ENCODE peak calls at places on chromosomes 11 and 22, in eight cellular contexts. E is Caco-2; R is NCI-H524; K is dorsolateral prefrontal cortex; J is NCI-H1930; Y is T-helper 2 cell; O is stimulated activated CD4-positive, alpha-beta T cell treated with anti-CD3 and anti-CD28 coated beads, Interleukin-2, amount 100 ng/mL, for 24 hours; B is astrocyte. C is an unnamed sample.

GRCh38 chr11:34679681-34680080 is 58.8 kb downstream of the EHF start:
- DNase-seq in K (no peak), B (no peak), E (no peak), R (no peak), Y (no peak), O (no peak), J (no peak), C (no peak)

GRCh38 chr22:32644252-32645100 is 157.0 kb upstream of the TIMP3 start:
- DNase-seq in K (no peak), R (peak; percentile 41), O (peak; percentile 25), B (peak; percentile 32), E (peak; percentile 81), J (no peak), Y (no peak), C (no peak)

GRCh38 chr11:75428301-75428724 is 4.7 kb downstream of the KLHL35 start:
- DNase-seq in R (peak; percentile 80), O (peak; percentile 63), E (peak; percentile 71), B (peak; percentile 76), J (no peak), K (peak; percentile 86), Y (peak; percentile 44), C (no peak)

GRCh38 chr22:42388130-42388797 is 43.9 kb downstream of the NFAM1 start:
- DNase-seq in B (peak; percentile 9), K (peak; percentile 96), R (peak; percentile 99), E (no peak), O (no peak), J (peak; percentile 67), Y (no peak), C (no peak)

GRCh38 chr22:38950527-38951111 is 6.8 kb upstream of the APOBEC3A start:
- DNase-seq in E (no peak), B (no peak), J (no peak), Y (no peak), R (no peak), K (no peak), O (no peak), C (no peak)

GRCh38 chr11:1303973-1304372 is 5.5 kb downstream of the TOLLIP start:
- DNase-seq in R (no peak), J (no peak), B (peak; percentile 32), E (no peak), O (peak; percentile 15), Y (no peak), K (peak; percentile 50), C (no peak)

GRCh38 chr22:19967850-19968449 is 26.3 kb upstream of the TXNRD2 start:
- DNase-seq in J (no peak), E (no peak), Y (no peak), R (no peak), O (no peak), K (no peak), B (no peak), C (no peak)

GRCh38 chr11:118383657-118384056 is 17.7 kb upstream of the ATP5MG start:
- DNase-seq in Y (no peak), J (no peak), O (no peak), K (no peak), E (no peak), B (no peak), R (no peak), C (no peak)

GRCh38 chr11:63212742-63213141 is 30.7 kb downstream of the SLC22A25 start:
- DNase-seq in K (no peak), J (no peak), E (no peak), R (peak; percentile 8), B (no peak), Y (no peak), O (no peak), C (no peak)

GRCh38 chr11:85582111-85582510 is 45.0 kb downstream of the DLG2 start:
- DNase-seq in K (no peak), E (no peak), R (no peak), B (no peak), Y (no peak), O (no peak), J (no peak), C (no peak)

GRCh38 chr11:796565-797299 is 1.3 kb downstream of the SLC25A22 start:
- DNase-seq in Y (no peak), B (no peak), K (no peak), E (no peak), J (no peak), O (no peak), R (no peak), C (no peak)

GRCh38 chr22:31497148-31497938 is 1.0 kb downstream of the SFI1 start:
- DNase-seq in K (no peak), E (no peak), R (no peak), B (no peak), Y (no peak), J (no peak), O (no peak), C (no peak)

GRCh38 chr22:38504731-38505594 is 1.1 kb downstream of the DDX17 start:
- DNase-seq in O (peak; percentile 62), J (no peak), B (peak; percentile 41), K (no peak), R (peak; percentile 38), E (no peak), Y (peak; percentile 45), C (no peak)

GRCh38 chr11:122933434-122933833 is 48.2 kb downstream of the BSX start:
- DNase-seq in Y (no peak), E (no peak), K (no peak), B (no peak), O (no peak), J (no peak), R (peak; percentile 13), C (no peak)

GRCh38 chr22:31046591-31047226 is 34.4 kb upstream of the SMTN start:
- DNase-seq in B (no peak), E (no peak), Y (no peak), J (no peak), K (no peak), O (no peak), R (no peak), C (no peak)

GRCh38 chr11:85316967-85317366 is 310.2 kb downstream of the DLG2 start:
- DNase-seq in R (no peak), E (no peak), K (no peak), Y (no peak), B (no peak), O (no peak), J (peak; percentile 45), C (no peak)

GRCh38 chr11:106062592-106062949 is 14.6 kb downstream of the KBTBD3 start:
- DNase-seq in O (no peak), E (no peak), K (no peak), Y (no peak), J (no peak), B (no peak), R (peak; percentile 21), C (no peak)

GRCh38 chr22:31102441-31103081 is 4.8 kb downstream of the SELENOM start:
- DNase-seq in R (no peak), K (no peak), J (no peak), B (peak; percentile 88), Y (no peak), O (no peak), E (peak; percentile 63), C (no peak)

GRCh38 chr11:133343951-133344350 is 188.3 kb downstream of the OPCML start:
- DNase-seq in O (no peak), J (no peak), R (peak; percentile 32), B (peak; percentile 90), E (no peak), Y (no peak), K (no peak), C (no peak)

GRCh38 chr11:33195391-33196190 is 34.3 kb upstream of the CSTF3 start:
- DNase-seq in J (peak; percentile 81), E (no peak), O (no peak), Y (no peak), R (no peak), K (no peak), B (no peak), C (no peak)

GRCh38 chr11:126140932-126141291 is 70.5 kb downstream of the RPUSD4 start:
- DNase-seq in Y (no peak), E (no peak), O (no peak), K (peak; percentile 72), J (no peak), B (peak; percentile 77), R (peak; percentile 7), C (no peak)

GRCh38 chr11:124402326-124402922 is 3.6 kb upstream of the OR8B3 start:
- DNase-seq in B (peak; percentile 65), E (peak; percentile 84), O (peak; percentile 53), K (peak; percentile 8), J (no peak), R (peak; percentile 48), Y (no peak), C (peak; percentile 5)

GRCh38 chr11:125618383-125618782 is 6.6 kb upstream of the CHEK1 start:
- DNase-seq in E (no peak), O (no peak), K (no peak), R (no peak), J (no peak), Y (no peak), B (no peak), C (no peak)

GRCh38 chr11:72317982-72318381 is 74.0 kb upstream of the PHOX2A start:
- DNase-seq in E (no peak), O (no peak), R (no peak), B (no peak), Y (no peak), K (no peak), J (no peak), C (no peak)

C was measured in iPS DF 19.7.